ENCODE peak calls at places on chromosomes 3 and 15, in seven cellular contexts. V, R, M, E, I, S and G are unnamed samples.

GRCh38 chr3:50125541-50126286 is 29.4 kb upstream of the SEMA3F start:
- DNase-seq in R (no peak), E (no peak), M (no peak), V (no peak), I (no peak), S (no peak), G (no peak)

GRCh38 chr3:127114337-127115070 is 78.4 kb upstream of the PRR23E start:
- DNase-seq in M (no peak), R (no peak), E (no peak), I (no peak), S (no peak), V (no peak), G (no peak)

GRCh38 chr15:100572362-100572983 is 29.5 kb downstream of the LINS1 start:
- DNase-seq in M (peak), R (no peak), V (no peak), S (peak), I (no peak), E (no peak), G (peak)

GRCh38 chr3:25424238-25425013 is 3.6 kb upstream of the RARB start:
- DNase-seq in E (no peak), S (no peak), M (no peak), I (no peak), V (no peak), R (peak), G (no peak)

GRCh38 chr15:50224606-50225005 is 40.9 kb downstream of the HDC start:
- DNase-seq in I (peak), V (no peak), S (no peak), M (peak), E (no peak), R (no peak), G (no peak)

GRCh38 chr3:115814778-115815380 is 191.6 kb downstream of the GAP43 start:
- DNase-seq in V (peak), I (peak), S (peak), R (no peak), M (peak), E (peak), G (peak)

GRCh38 chr3:13536832-13537231 is 12.1 kb upstream of the FBLN2 start:
- DNase-seq in R (no peak), M (no peak), I (no peak), V (no peak), E (no peak), S (no peak), G (no peak)

GRCh38 chr15:64883997-64884511 is 27.6 kb upstream of the ANKDD1A start:
- DNase-seq in M (peak), E (no peak), S (peak), R (peak), V (no peak), I (peak), G (no peak)

GRCh38 chr15:67183443-67184169 is 70.9 kb downstream of the AAGAB start:
- DNase-seq in I (peak), M (peak), R (no peak), E (no peak), S (no peak), V (no peak), G (no peak)

GRCh38 chr3:40763812-40764211 is 239.1 kb downstream of the ZNF621 start:
- DNase-seq in M (no peak), S (no peak), E (no peak), R (no peak), I (no peak), V (no peak), G (peak)

GRCh38 chr15:52803543-52804306 is 13.6 kb upstream of the ONECUT1 start:
- DNase-seq in I (no peak), M (no peak), S (no peak), E (no peak), R (no peak), V (peak), G (no peak)

GRCh38 chr15:29740692-29741311 is 81.5 kb downstream of the TJP1 start:
- DNase-seq in V (no peak), E (no peak), I (no peak), M (no peak), S (no peak), R (no peak), G (peak)

GRCh38 chr3:142586803-142587406 is 8.4 kb upstream of the ATR start:
- DNase-seq in M (peak), V (peak), R (peak), S (peak), E (peak), I (peak), G (peak)

DNA sequence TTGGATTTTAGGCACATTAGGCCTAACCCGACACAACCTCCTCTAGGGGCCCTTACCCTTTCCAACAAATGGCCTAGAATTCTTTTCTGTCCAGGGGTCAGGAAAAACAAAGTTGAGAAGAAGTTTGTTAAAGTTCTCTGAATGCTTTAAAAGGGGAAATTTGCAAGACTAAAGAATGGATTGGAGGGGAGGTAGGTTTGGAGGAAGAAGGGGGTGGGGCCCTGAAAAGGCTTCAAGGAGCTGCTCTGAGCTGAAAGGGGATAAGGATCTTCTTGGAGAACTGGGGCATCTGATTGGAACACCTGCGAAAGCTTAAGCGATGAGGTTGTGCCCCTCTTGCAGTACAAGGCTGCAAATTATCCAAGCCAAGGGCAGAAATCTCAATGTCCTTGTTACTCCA is 3.9 kb upstream of the SENP2 start:
- DNase-seq in S (no peak), E (no peak), I (no peak), M (no peak), R (no peak), V (no peak), G (no peak)
- H2AFZ ChIP-seq in S (no peak), E (no peak), I (no peak), M (no peak), R (no peak), V (peak), G (no peak)

GRCh38 chr15:58307313-58307961 is 124.4 kb upstream of the LIPC start:
- DNase-seq in E (no peak), R (no peak), M (peak), V (peak), S (no peak), I (peak), G (no peak)
- H3K9ac ChIP-seq in E (no peak), R (no peak), M (no peak), V (no peak), S (no peak), I (peak), G (no peak)

DNA sequence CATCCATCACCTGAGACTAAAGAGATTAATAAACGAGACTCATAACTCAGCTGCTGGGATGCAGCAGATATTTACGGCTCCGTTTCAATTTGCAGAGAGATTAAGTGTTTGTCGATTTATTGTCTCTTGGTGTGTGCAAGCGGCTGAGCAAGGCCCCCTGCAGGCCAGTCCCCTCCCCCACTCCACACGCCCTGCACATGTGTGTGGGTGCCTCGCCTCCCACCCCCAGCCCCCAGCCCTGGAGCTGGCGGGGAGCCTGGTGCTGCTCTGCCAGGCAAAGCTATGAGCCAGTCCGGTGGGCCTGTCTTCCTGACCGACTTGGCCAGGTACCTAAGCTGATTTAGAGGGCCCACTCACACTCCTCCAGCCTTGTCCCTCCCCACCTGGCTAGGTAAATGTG is 63.0 kb downstream of the CYP11A1 start:
- DNase-seq in M (no peak), V (no peak), I (no peak), R (no peak), E (no peak), S (no peak), G (no peak)
- H3K4me2 ChIP-seq in M (no peak), V (no peak), I (no peak), R (no peak), E (no peak), S (no peak), G (no peak)

GRCh38 chr3:45659661-45660566 is 29.3 kb upstream of the SACM1L start:
- DNase-seq in I (peak), M (peak), V (peak), E (peak), S (peak), R (no peak), G (peak)
- H2AFZ ChIP-seq in I (no peak), M (no peak), V (no peak), E (no peak), S (no peak), R (no peak), G (no peak)